ENCODE peak calls at places on chromosomes 3 and 15, in ten cellular contexts. H is cardiac fibroblast, N is HFFc6, B is GM13977, S is lower leg skin, X is heart right ventricle, E is GM06990, D is lower lobe of right lung, J is epithelial cell of esophagus, W is fibroblast of lung. U is an unnamed sample.
A peak's percentile ranks its signal among the peaks of the same experiment; 100 is the strongest.

GRCh38 chr3:30112904-30113484 is 493.4 kb upstream of the TGFBR2 start:
- DNase-seq in B (no peak), S (no peak), X (no peak), E (no peak), H (peak; percentile 78), N (peak; percentile 64), D (no peak), W (peak; percentile 76), J (peak; percentile 36), U (no peak)

GRCh38 chr3:75395601-75396315 is 268.4 kb upstream of the FRG2C start:
- DNase-seq in B (no peak), D (no peak), W (no peak), H (no peak), J (no peak), N (no peak), X (no peak), S (no peak), E (no peak), U (no peak)

GRCh38 chr3:49745986-49746385 is 22.2 kb upstream of the GMPPB start:
- DNase-seq in X (no peak), B (no peak), E (no peak), J (peak; percentile 90), H (peak; percentile 72), W (peak; percentile 39), D (no peak), N (peak; percentile 13), S (no peak), U (no peak)

GRCh38 chr3:58251653-58252052 is 14.1 kb downstream of the ABHD6 start:
- DNase-seq in W (no peak), D (no peak), J (no peak), X (no peak), S (no peak), E (no peak), H (no peak), N (no peak), B (no peak), U (no peak)

GRCh38 chr15:72796515-72797337 is 13.2 kb upstream of the ADPGK start:
- DNase-seq in X (peak; percentile 54), D (peak; percentile 78), S (no peak), H (peak; percentile 40), W (peak; percentile 44), E (peak; percentile 58), N (no peak), J (peak; percentile 15), B (peak; percentile 78), U (peak; percentile 85)

GRCh38 chr15:39589815-39590644 is 9.2 kb downstream of the THBS1 start:
- DNase-seq in E (no peak), D (no peak), S (no peak), W (peak; percentile 20), N (peak; percentile 57), J (peak; percentile 10), H (peak; percentile 25), B (no peak), X (no peak), U (no peak)

GRCh38 chr15:40470423-40471104 is at the start of gene CHST14:
- DNase-seq in W (peak; percentile 45), E (peak; percentile 70), N (peak; percentile 51), B (peak; percentile 92), X (peak; percentile 72), H (peak; percentile 53), J (no peak), D (peak; percentile 69), S (peak; percentile 29), U (peak; percentile 95)

GRCh38 chr3:197953881-197954280 is 3.9 kb downstream of the RPL35A start:
- DNase-seq in J (no peak), H (peak; percentile 79), D (no peak), E (no peak), N (no peak), S (no peak), W (no peak), X (no peak), B (no peak), U (no peak)

GRCh38 chr15:76293361-76293760 is 17.9 kb downstream of the ETFA start:
- DNase-seq in B (no peak), J (peak; percentile 48), E (no peak), N (peak; percentile 41), S (no peak), W (no peak), H (peak; percentile 40), X (no peak), D (no peak), U (no peak)

GRCh38 chr3:14786369-14786768 is 32.4 kb upstream of the FGD5 start:
- DNase-seq in S (no peak), W (no peak), B (no peak), H (no peak), J (no peak), E (no peak), D (no peak), X (no peak), N (no peak), U (no peak)

GRCh38 chr3:20669675-20670074 is 483.7 kb upstream of the SGO1 start:
- DNase-seq in D (no peak), J (no peak), H (no peak), W (no peak), S (no peak), B (no peak), N (no peak), X (no peak), E (no peak), U (no peak)

GRCh38 chr15:43209059-43209824 is 11.6 kb downstream of the EPB42 start:
- DNase-seq in H (no peak), B (peak; percentile 36), D (no peak), N (no peak), J (peak; percentile 54), E (no peak), S (no peak), W (no peak), X (no peak), U (no peak)
- TF ChIP-seq CTCF in H (peak; percentile 11), B (no peak), D (no peak), N (peak; percentile 50), J (peak; percentile 48), E (peak; percentile 16), S (no peak), W (no peak), X (no peak), U (no peak)

DNA sequence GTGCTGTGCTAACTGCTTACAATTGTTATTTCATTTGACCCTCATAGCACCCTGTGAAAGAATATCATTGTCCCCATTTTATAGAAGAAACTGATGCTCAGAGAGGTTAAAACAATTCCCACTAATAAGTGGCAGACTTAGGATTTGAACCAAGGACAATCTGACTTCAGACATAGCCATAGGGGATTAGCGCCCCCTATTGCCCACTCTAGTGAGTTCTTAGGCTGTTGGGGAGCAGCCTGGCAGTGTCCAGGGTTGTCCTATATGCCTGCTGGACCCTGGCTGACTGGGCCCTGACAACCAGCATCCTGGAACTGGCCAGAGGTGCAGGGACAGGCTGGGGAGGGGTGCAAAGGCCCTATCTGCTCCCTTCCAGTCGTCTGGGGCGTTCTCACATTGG is 15.4 kb downstream of the DPH3 start:
- DNase-seq in W (peak; percentile 54), N (peak; percentile 38), E (no peak), D (no peak), J (peak; percentile 33), X (no peak), B (no peak), H (peak; percentile 67), S (no peak), U (no peak)
- TF ChIP-seq CTCF in W (peak; percentile 58), N (peak; percentile 85), E (peak; percentile 58), D (peak; percentile 24), J (peak; percentile 22), X (no peak), B (peak; percentile 46), H (peak; percentile 68), S (no peak), U (peak; percentile 49)

DNA sequence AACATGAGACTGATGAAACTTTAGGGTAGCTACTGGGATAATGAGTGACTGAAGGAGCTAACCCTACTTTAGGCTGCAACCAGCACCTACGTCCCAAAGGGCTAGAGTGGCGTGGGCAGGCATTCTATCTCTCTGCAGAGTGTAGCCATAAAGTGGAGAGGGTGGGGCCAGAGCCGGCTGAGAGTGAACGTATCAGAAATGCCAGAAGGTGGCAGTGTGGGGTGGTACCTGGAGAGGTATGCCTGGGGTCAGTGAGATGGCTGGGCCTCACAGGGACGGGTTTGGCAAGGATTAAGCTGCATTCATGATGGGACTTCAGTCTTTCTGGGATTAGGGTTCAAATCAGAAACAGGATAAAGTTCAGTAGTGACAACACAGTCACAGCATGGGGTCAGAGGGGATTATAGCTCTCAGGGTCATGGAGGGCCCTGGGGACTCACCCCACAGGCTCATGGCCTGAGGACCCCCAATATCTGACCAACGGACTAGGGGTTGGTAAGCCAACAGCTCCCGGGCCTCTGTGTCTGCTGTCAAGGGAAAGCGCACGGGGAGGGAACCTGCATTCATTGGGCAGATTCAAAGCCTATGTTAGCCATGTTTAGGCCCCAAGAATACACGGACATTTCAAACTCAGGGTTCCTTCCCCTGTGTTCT is 86.5 kb upstream of the FOXB1 start:
- DNase-seq in D (peak; percentile 67), B (peak; percentile 53), S (peak; percentile 15), W (peak; percentile 39), E (no peak), H (peak; percentile 56), N (peak; percentile 26), J (peak; percentile 81), X (peak; percentile 16), U (peak; percentile 68)
- TF ChIP-seq CTCF in D (peak; percentile 49), B (peak; percentile 76), S (no peak), W (peak; percentile 60), E (peak; percentile 74), H (peak; percentile 60), N (peak; percentile 70), J (peak; percentile 79), X (no peak), U (peak; percentile 64)

GRCh38 chr3:36944641-36945270 is at the start of gene TRANK1:
- DNase-seq in S (peak; percentile 63), E (peak; percentile 34), W (peak; percentile 54), B (peak; percentile 80), D (peak; percentile 84), H (peak; percentile 61), X (peak; percentile 49), N (no peak), J (peak; percentile 37), U (peak; percentile 80)

GRCh38 chr3:36942632-36943248 is 2.1 kb downstream of the TRANK1 start:
- DNase-seq in H (no peak), S (no peak), W (no peak), D (no peak), E (no peak), X (no peak), J (no peak), B (no peak), N (no peak), U (no peak)

GRCh38 chr3:36945326-36945980 is 599 bp upstream of the TRANK1 start:
- DNase-seq in X (no peak), B (no peak), W (no peak), E (no peak), J (no peak), N (no peak), S (no peak), D (no peak), H (no peak), U (no peak)

GRCh38 chr3:36943601-36944000 is 1.3 kb downstream of the TRANK1 start:
- DNase-seq in B (no peak), X (no peak), N (no peak), H (no peak), J (no peak), S (no peak), W (no peak), D (no peak), E (no peak), U (no peak)

DNA sequence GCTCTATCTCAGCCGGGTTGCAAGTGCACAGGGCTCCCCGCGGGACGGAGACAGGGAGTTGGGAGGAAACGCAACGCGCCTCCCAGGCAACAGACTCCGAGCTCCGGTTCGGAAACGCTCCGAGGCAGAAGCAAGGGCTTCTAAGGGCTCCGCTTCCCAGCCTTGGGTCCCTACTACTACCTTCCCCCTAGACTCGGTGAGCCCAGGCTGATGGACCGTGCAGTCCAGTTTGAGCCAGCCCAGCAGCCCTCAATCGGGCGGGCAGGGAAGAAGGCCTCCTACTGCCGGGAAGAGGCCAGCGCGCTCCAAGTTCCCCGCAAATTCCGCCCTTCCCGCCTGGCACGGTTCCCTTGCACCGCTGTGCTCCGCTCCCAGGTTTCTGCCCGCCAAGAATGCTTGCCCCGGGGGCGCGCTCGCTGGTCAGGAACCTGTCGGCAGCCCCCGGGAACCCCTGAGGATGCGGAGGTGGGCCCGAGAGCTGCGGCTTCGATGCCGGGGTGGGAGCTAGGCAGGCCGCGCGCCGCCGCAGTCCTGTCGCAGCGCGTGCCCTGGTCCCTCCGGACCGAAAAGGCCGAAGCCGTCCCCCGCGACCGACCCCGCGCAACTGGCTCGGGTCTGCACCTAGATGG is 728 bp downstream of the TRANK1 start:
- DNase-seq in D (peak; percentile 72), N (peak; percentile 9), E (peak; percentile 28), X (peak; percentile 66), J (peak; percentile 53), S (peak; percentile 24), B (peak; percentile 74), W (peak; percentile 67), H (peak; percentile 60), U (peak; percentile 57)
- TF ChIP-seq CTCF in D (peak; percentile 12), N (no peak), E (no peak), X (no peak), J (peak; percentile 12), S (no peak), B (no peak), W (peak; percentile 20), H (no peak), U (no peak)